ENCODE peak calls at places on chromosomes 3 and 15, in seven cellular contexts. U is transverse colon; F is PC-3; J is tibial artery; I is A549; Q is CD4-positive, alpha-beta T cell; N is spleen. A is an unnamed sample.

GRCh38 chr3:54549607-54550006 is 378.3 kb downstream of the LRTM1 start:
- DNase-seq in N (no peak), I (no peak), J (no peak), F (no peak), Q (no peak), U (no peak), A (no peak)

GRCh38 chr3:167773584-167773983 is 38.1 kb downstream of the SERPINI1 start:
- DNase-seq in J (no peak), F (no peak), Q (no peak), N (no peak), I (no peak), U (no peak), A (no peak)

GRCh38 chr15:70753101-70753829 is 10.1 kb downstream of the UACA start:
- DNase-seq in I (no peak), F (no peak), N (no peak), Q (no peak), U (no peak), J (no peak), A (no peak)

GRCh38 chr3:182760576-182761164 is 32.6 kb upstream of the ATP11B start:
- DNase-seq in F (no peak), J (no peak), U (peak; percentile 23), Q (no peak), N (no peak), I (no peak), A (no peak)

GRCh38 chr3:136250862-136251460 is 821 bp downstream of the PCCB start:
- DNase-seq in I (peak; percentile 37), F (peak; percentile 9), J (peak; percentile 61), U (peak; percentile 69), Q (peak; percentile 7), N (peak; percentile 87), A (peak; percentile 61)

GRCh38 chr15:56968256-56968655 is 49.8 kb downstream of the TCF12 start:
- DNase-seq in F (no peak), I (no peak), J (no peak), Q (no peak), N (no peak), U (no peak), A (no peak)

GRCh38 chr3:100185847-100186246 is 71.5 kb upstream of the FILIP1L start:
- DNase-seq in J (no peak), U (no peak), I (no peak), N (no peak), Q (no peak), F (no peak), A (no peak)

GRCh38 chr15:79811406-79812405 is 85.1 kb downstream of the MTHFS start:
- DNase-seq in U (peak; percentile 14), F (no peak), N (no peak), Q (no peak), J (peak; percentile 77), I (no peak), A (no peak)

GRCh38 chr3:46947981-46948791 is 28.4 kb downstream of the CCDC12 start:
- DNase-seq in F (peak; percentile 10), N (peak; percentile 82), I (peak; percentile 89), U (peak; percentile 86), J (no peak), Q (peak; percentile 61), A (no peak)

GRCh38 chr3:56691165-56692000 is 8.3 kb upstream of the TASOR start:
- DNase-seq in N (no peak), U (no peak), F (peak; percentile 97), Q (no peak), I (peak; percentile 78), J (no peak), A (no peak)

GRCh38 chr3:141401584-141402475 is 33.5 kb downstream of the ZBTB38 start:
- DNase-seq in N (peak; percentile 93), U (peak; percentile 51), J (peak; percentile 38), Q (peak; percentile 49), F (peak; percentile 22), I (peak; percentile 56), A (no peak)

GRCh38 chr3:100048248-100048647 is 66.1 kb downstream of the FILIP1L start:
- DNase-seq in J (no peak), Q (no peak), U (no peak), F (no peak), I (no peak), N (no peak), A (no peak)

GRCh38 chr3:58783845-58784244 is 117.3 kb upstream of the FAM3D start:
- DNase-seq in N (no peak), I (no peak), Q (no peak), J (no peak), F (no peak), U (no peak), A (no peak)

GRCh38 chr3:123317716-123318115 is 116.0 kb downstream of the SEC22A start:
- DNase-seq in J (peak; percentile 12), I (no peak), F (no peak), Q (no peak), U (no peak), N (peak; percentile 54), A (no peak)

GRCh38 chr3:126685041-126685440 is 19.0 kb upstream of the CHCHD6 start:
- DNase-seq in J (no peak), N (no peak), I (no peak), F (no peak), Q (no peak), U (no peak), A (no peak)

GRCh38 chr15:35173444-35174118 is 88.5 kb upstream of the NANOGP8 start:
- DNase-seq in J (no peak), N (no peak), Q (no peak), F (peak; percentile 20), I (no peak), U (no peak), A (no peak)

GRCh38 chr3:27729325-27729724 is 7.2 kb upstream of the EOMES start:
- DNase-seq in N (no peak), U (no peak), F (no peak), I (no peak), J (no peak), Q (no peak), A (no peak)

GRCh38 chr15:35956066-35956465 is 410.1 kb upstream of the DPH6 start:
- DNase-seq in Q (no peak), J (no peak), U (no peak), N (no peak), F (no peak), I (no peak), A (no peak)

GRCh38 chr3:188734395-188734794 is 437.4 kb upstream of the TPRG1 start:
- DNase-seq in N (no peak), Q (no peak), U (peak; percentile 14), F (no peak), J (no peak), I (no peak), A (peak; percentile 50)

GRCh38 chr3:48356419-48356818 is 15.6 kb upstream of the FBXW12 start:
- DNase-seq in I (no peak), N (no peak), Q (no peak), F (peak; percentile 8), U (no peak), J (no peak), A (no peak)

GRCh38 chr15:76979331-76979925 is 15.5 kb upstream of the PSTPIP1 start:
- DNase-seq in F (no peak), N (no peak), I (no peak), J (no peak), Q (no peak), U (no peak), A (no peak)

GRCh38 chr3:39263576-39263975 is 16.3 kb downstream of the CX3CR1 start:
- DNase-seq in J (no peak), U (no peak), Q (no peak), F (no peak), N (no peak), I (no peak), A (no peak)

GRCh38 chr3:102791641-102792589 is 357.1 kb downstream of the ZPLD1 start:
- DNase-seq in F (no peak), N (no peak), U (no peak), I (no peak), Q (no peak), J (no peak), A (no peak)

GRCh38 chr15:50765202-50765967 is at the start of gene SPPL2A:
- DNase-seq in I (peak; percentile 93), N (peak; percentile 97), Q (peak; percentile 68), U (peak; percentile 86), J (peak; percentile 72), F (peak; percentile 65), A (peak; percentile 43)

GRCh38 chr3:129007792-129008191 is 6.7 kb downstream of the EFCC1 start:
- DNase-seq in I (no peak), Q (no peak), F (no peak), N (no peak), U (no peak), J (no peak), A (no peak)

GRCh38 chr3:10263549-10264363 is 15.5 kb downstream of the TATDN2 start:
- DNase-seq in Q (peak; percentile 54), F (peak; percentile 56), I (peak; percentile 58), N (peak; percentile 68), J (no peak), U (peak; percentile 24), A (no peak)

GRCh38 chr3:87732294-87732693 is 326.5 kb downstream of the CGGBP1 start:
- DNase-seq in N (no peak), I (no peak), Q (no peak), F (no peak), U (no peak), J (no peak), A (no peak)

GRCh38 chr3:87733671-87734367 is 325.0 kb downstream of the CGGBP1 start:
- DNase-seq in J (no peak), U (peak; percentile 10), Q (no peak), N (no peak), F (peak; percentile 82), I (no peak), A (no peak)
- H3K27ac ChIP-seq in J (no peak overlapping the region), U (no peak overlapping the region), Q (no peak overlapping the region), N (no peak overlapping the region), F (peak overlapping the region; percentile 80), I (no peak overlapping the region), A (no peak overlapping the region)

GRCh38 chr3:158354713-158355112 is 216.3 kb upstream of the MLF1 start:
- DNase-seq in N (no peak), I (no peak), F (no peak), Q (no peak), J (no peak), U (no peak), A (no peak)
- H3K27ac ChIP-seq in N (no peak overlapping the region), I (no peak overlapping the region), F (no peak overlapping the region), Q (no peak overlapping the region), J (no peak overlapping the region), U (no peak overlapping the region), A (no peak overlapping the region)

DNA sequence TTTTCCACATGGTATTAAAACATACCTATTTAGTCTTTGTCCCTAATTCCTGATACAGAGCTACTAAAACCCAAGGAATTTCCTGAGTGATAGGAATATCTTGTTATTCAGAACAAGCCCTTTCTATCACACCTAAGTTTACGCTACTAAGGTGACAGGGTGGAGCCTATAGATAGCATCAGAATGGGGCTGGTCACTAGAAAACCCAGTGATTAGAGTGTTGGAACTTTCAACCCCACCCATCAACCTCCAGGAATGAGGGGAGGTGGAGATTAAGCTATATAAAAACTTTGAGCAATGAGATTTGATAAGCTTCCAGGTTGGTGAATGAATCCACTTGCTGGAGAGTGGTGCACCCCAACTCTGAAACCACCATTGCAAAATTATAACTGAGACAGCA is 62.1 kb upstream of the RNU6-1 start:
- DNase-seq in Q (no peak), J (no peak), F (no peak), N (no peak), U (no peak), I (no peak), A (no peak)
- H3K27ac ChIP-seq in Q (no peak overlapping the region), J (no peak overlapping the region), F (no peak overlapping the region), N (no peak overlapping the region), U (no peak overlapping the region), I (no peak overlapping the region), A (no peak overlapping the region)

DNA sequence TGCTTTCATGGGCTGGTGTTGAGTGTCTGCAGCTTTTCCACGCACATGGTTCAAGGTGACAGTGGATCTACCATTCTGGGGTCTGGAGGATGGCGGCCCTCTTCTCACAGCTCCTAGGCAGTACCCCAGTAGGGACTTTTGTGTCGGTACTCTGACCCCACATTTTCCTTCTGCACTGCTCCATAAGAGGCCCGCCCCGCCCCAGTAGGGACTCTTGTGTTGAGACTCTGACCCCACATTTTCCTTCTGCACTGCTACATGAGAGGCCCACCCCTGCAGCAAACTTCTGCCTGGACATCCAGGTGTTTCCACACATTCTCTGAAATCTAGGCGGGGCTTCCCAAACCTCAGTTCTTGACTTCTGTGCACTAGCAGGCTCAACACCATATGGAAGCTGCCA is 383.4 kb upstream of the MEIS2 start:
- DNase-seq in Q (no peak), J (no peak), I (no peak), U (no peak), F (no peak), N (no peak), A (no peak)
- H3K27ac ChIP-seq in Q (no peak overlapping the region), J (no peak overlapping the region), I (no peak overlapping the region), U (no peak overlapping the region), F (no peak overlapping the region), N (no peak overlapping the region), A (no peak overlapping the region)